ENCODE peak calls at places on chromosomes 3 and 15, in four cellular contexts. One of them, this sample, is unnamed.
A peak's percentile ranks its signal among the peaks of the same experiment; 100 is the strongest.

GRCh38 chr15:88878720-88879184 is 16.6 kb downstream of the HAPLN3 start:
- DNase-seq in transverse colon: peak; percentile 36
- DNase-seq in fibroblast of the aortic adventitia: peak; percentile 34
- DNase-seq in body of pancreas: peak; percentile 43
- DNase-seq in this sample: no peak

GRCh38 chr3:55014081-55014480 is 86.2 kb upstream of the LRTM1 start:
- DNase-seq in transverse colon: no peak
- DNase-seq in fibroblast of the aortic adventitia: no peak
- DNase-seq in body of pancreas: no peak
- DNase-seq in this sample: no peak

GRCh38 chr3:49018707-49019006 is 277 bp upstream of the DALRD3 start:
- DNase-seq in transverse colon: no peak
- DNase-seq in fibroblast of the aortic adventitia: no peak
- DNase-seq in body of pancreas: no peak
- DNase-seq in this sample: no peak

GRCh38 chr3:27800261-27800660 is 78.1 kb upstream of the EOMES start:
- DNase-seq in transverse colon: no peak
- DNase-seq in fibroblast of the aortic adventitia: peak; percentile 1
- DNase-seq in body of pancreas: no peak
- DNase-seq in this sample: no peak

GRCh38 chr3:94887056-94887455 is 824.2 kb downstream of the NSUN3 start:
- DNase-seq in transverse colon: no peak
- DNase-seq in fibroblast of the aortic adventitia: no peak
- DNase-seq in body of pancreas: no peak
- DNase-seq in this sample: no peak

GRCh38 chr3:134427400-134428111 is 53.3 kb upstream of the AMOTL2 start:
- DNase-seq in transverse colon: no peak
- DNase-seq in fibroblast of the aortic adventitia: peak; percentile 99
- DNase-seq in body of pancreas: peak; percentile 67
- DNase-seq in this sample: peak; percentile 99

GRCh38 chr15:101813803-101814534 is 2.0 kb downstream of the OR4F15 start:
- DNase-seq in transverse colon: no peak
- DNase-seq in fibroblast of the aortic adventitia: peak; percentile 23
- DNase-seq in body of pancreas: no peak
- DNase-seq in this sample: peak; percentile 14

GRCh38 chr3:47005212-47006144 is 26.0 kb downstream of the NBEAL2 start:
- DNase-seq in transverse colon: peak; percentile 7
- DNase-seq in fibroblast of the aortic adventitia: no peak
- DNase-seq in body of pancreas: peak; percentile 1
- DNase-seq in this sample: no peak

GRCh38 chr15:87498545-87498944 is 758.0 kb downstream of the NTRK3 start:
- DNase-seq in transverse colon: no peak
- DNase-seq in fibroblast of the aortic adventitia: peak; percentile 50
- DNase-seq in body of pancreas: no peak
- DNase-seq in this sample: peak; percentile 16

GRCh38 chr3:136840252-136840651 is 21.3 kb downstream of the SLC35G2 start:
- DNase-seq in transverse colon: no peak
- DNase-seq in fibroblast of the aortic adventitia: no peak
- DNase-seq in body of pancreas: no peak
- DNase-seq in this sample: no peak

GRCh38 chr3:127153506-127153815 is 39.5 kb upstream of the PRR23E start:
- DNase-seq in transverse colon: no peak
- DNase-seq in fibroblast of the aortic adventitia: no peak
- DNase-seq in body of pancreas: no peak
- DNase-seq in this sample: no peak

GRCh38 chr15:31974855-31975421 is 55.4 kb upstream of the CHRNA7 start:
- DNase-seq in transverse colon: peak; percentile 47
- DNase-seq in fibroblast of the aortic adventitia: peak; percentile 10
- DNase-seq in body of pancreas: peak; percentile 22
- DNase-seq in this sample: no peak

GRCh38 chr15:78714890-78715289 is 73.9 kb upstream of the CHRNB4 start:
- DNase-seq in transverse colon: no peak
- DNase-seq in fibroblast of the aortic adventitia: no peak
- DNase-seq in body of pancreas: no peak
- DNase-seq in this sample: no peak

GRCh38 chr15:56963126-56963525 is 44.7 kb downstream of the TCF12 start:
- DNase-seq in transverse colon: no peak
- DNase-seq in fibroblast of the aortic adventitia: peak; percentile 58
- DNase-seq in body of pancreas: no peak
- DNase-seq in this sample: no peak

GRCh38 chr3:197953881-197954280 is 3.9 kb downstream of the RPL35A start:
- DNase-seq in transverse colon: no peak
- DNase-seq in fibroblast of the aortic adventitia: peak; percentile 81
- DNase-seq in body of pancreas: no peak
- DNase-seq in this sample: no peak

GRCh38 chr15:44636976-44637375 is 26.5 kb downstream of the SPG11 start:
- DNase-seq in transverse colon: no peak
- DNase-seq in fibroblast of the aortic adventitia: no peak
- DNase-seq in body of pancreas: no peak
- DNase-seq in this sample: no peak

GRCh38 chr15:32709295-32710033 is 8.3 kb upstream of the GREM1 start:
- DNase-seq in transverse colon: no peak
- DNase-seq in fibroblast of the aortic adventitia: no peak
- DNase-seq in body of pancreas: no peak
- DNase-seq in this sample: no peak

GRCh38 chr15:95323798-95324197 is 1006.7 kb upstream of the NR2F2 start:
- DNase-seq in transverse colon: no peak
- DNase-seq in fibroblast of the aortic adventitia: no peak
- DNase-seq in body of pancreas: no peak
- DNase-seq in this sample: no peak

GRCh38 chr3:129702934-129703712 is 96.6 kb upstream of the PLXND1 start:
- DNase-seq in transverse colon: no peak
- DNase-seq in fibroblast of the aortic adventitia: peak; percentile 15
- DNase-seq in body of pancreas: no peak
- DNase-seq in this sample: no peak

GRCh38 chr15:27608248-27608647 is 490.9 kb downstream of the OCA2 start:
- DNase-seq in transverse colon: no peak
- DNase-seq in fibroblast of the aortic adventitia: no peak
- DNase-seq in body of pancreas: no peak
- DNase-seq in this sample: no peak
- TF ChIP-seq CTCF in transverse colon: no peak
- TF ChIP-seq CTCF in fibroblast of the aortic adventitia: no peak
- TF ChIP-seq CTCF in body of pancreas: no peak
- TF ChIP-seq CTCF in this sample: no peak

GRCh38 chr15:82621970-82622369 is 25.2 kb downstream of the CPEB1 start:
- DNase-seq in transverse colon: no peak
- DNase-seq in fibroblast of the aortic adventitia: no peak
- DNase-seq in body of pancreas: no peak
- DNase-seq in this sample: no peak
- TF ChIP-seq CTCF in transverse colon: no peak
- TF ChIP-seq CTCF in fibroblast of the aortic adventitia: peak; percentile 15
- TF ChIP-seq CTCF in body of pancreas: no peak
- TF ChIP-seq CTCF in this sample: no peak

DNA sequence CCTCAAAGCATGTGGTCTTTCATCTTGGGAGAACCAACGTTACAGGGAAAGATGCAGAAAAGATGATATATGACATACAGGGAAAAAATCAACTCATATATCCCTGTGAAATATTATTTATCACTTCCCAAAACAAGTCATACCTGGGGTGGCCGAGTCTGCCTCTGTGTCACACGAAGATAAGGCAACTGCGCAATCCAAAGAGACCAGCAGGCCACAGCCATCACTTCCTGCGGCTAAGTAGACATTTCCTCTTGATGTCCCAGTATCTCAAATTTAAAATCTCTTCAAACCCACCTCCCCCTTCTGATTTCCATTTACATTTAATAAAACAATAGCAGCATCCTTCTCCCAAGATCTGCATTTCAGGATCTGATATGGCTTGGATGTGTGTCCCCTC is 71.5 kb downstream of the IGF2BP2 start:
- DNase-seq in transverse colon: no peak
- DNase-seq in fibroblast of the aortic adventitia: no peak
- DNase-seq in body of pancreas: no peak
- DNase-seq in this sample: no peak
- TF ChIP-seq CTCF in transverse colon: no peak
- TF ChIP-seq CTCF in fibroblast of the aortic adventitia: no peak
- TF ChIP-seq CTCF in body of pancreas: no peak
- TF ChIP-seq CTCF in this sample: no peak

GRCh38 chr15:84600687-84601554 is at the start of gene ZSCAN2:
- DNase-seq in transverse colon: peak; percentile 96
- DNase-seq in fibroblast of the aortic adventitia: peak; percentile 88
- DNase-seq in body of pancreas: peak; percentile 96
- DNase-seq in this sample: peak; percentile 38
- TF ChIP-seq CTCF in transverse colon: no peak
- TF ChIP-seq CTCF in fibroblast of the aortic adventitia: no peak
- TF ChIP-seq CTCF in body of pancreas: no peak
- TF ChIP-seq CTCF in this sample: no peak

GRCh38 chr3:112013784-112014143 is 15.0 kb downstream of the TAGLN3 start:
- DNase-seq in transverse colon: no peak
- DNase-seq in fibroblast of the aortic adventitia: no peak
- DNase-seq in body of pancreas: no peak
- DNase-seq in this sample: no peak
- TF ChIP-seq CTCF in transverse colon: no peak
- TF ChIP-seq CTCF in fibroblast of the aortic adventitia: no peak
- TF ChIP-seq CTCF in body of pancreas: peak; percentile 2
- TF ChIP-seq CTCF in this sample: no peak

GRCh38 chr3:181230258-181230657 is 240.7 kb upstream of the DNAJC19 start:
- DNase-seq in transverse colon: no peak
- DNase-seq in fibroblast of the aortic adventitia: no peak
- DNase-seq in body of pancreas: no peak
- DNase-seq in this sample: no peak
- TF ChIP-seq CTCF in transverse colon: no peak
- TF ChIP-seq CTCF in fibroblast of the aortic adventitia: no peak
- TF ChIP-seq CTCF in body of pancreas: no peak
- TF ChIP-seq CTCF in this sample: no peak

GRCh38 chr3:186311431-186311830 is 50.6 kb downstream of the DGKG start:
- DNase-seq in transverse colon: no peak
- DNase-seq in fibroblast of the aortic adventitia: no peak
- DNase-seq in body of pancreas: no peak
- DNase-seq in this sample: no peak
- TF ChIP-seq CTCF in transverse colon: no peak
- TF ChIP-seq CTCF in fibroblast of the aortic adventitia: no peak
- TF ChIP-seq CTCF in body of pancreas: no peak
- TF ChIP-seq CTCF in this sample: no peak

DNA sequence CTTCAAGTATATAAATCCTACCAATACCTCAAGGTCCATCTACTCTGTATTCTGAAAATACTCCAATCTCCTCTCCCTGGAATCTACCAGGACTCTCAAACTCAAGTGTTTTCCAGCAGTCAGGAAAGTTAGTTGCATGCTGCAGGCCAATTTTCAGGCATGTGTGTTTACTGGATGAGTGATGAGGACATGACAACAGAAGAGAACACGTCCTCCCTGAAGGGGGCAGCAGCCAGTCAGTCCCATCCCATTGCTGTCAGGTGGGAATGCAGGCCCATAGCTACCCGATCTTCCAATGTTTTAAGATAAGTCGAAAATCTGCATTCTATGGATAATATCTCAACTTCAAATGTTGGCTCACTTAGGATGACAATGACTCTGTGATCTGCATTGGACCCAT is 496.2 kb downstream of the FHIT start:
- DNase-seq in transverse colon: no peak
- DNase-seq in fibroblast of the aortic adventitia: no peak
- DNase-seq in body of pancreas: no peak
- DNase-seq in this sample: no peak
- TF ChIP-seq CTCF in transverse colon: no peak
- TF ChIP-seq CTCF in fibroblast of the aortic adventitia: no peak
- TF ChIP-seq CTCF in body of pancreas: no peak
- TF ChIP-seq CTCF in this sample: no peak

GRCh38 chr3:194632211-194632982 is 822 bp downstream of the TMEM44 start:
- DNase-seq in transverse colon: peak; percentile 73
- DNase-seq in fibroblast of the aortic adventitia: peak; percentile 40
- DNase-seq in body of pancreas: peak; percentile 12
- DNase-seq in this sample: no peak

GRCh38 chr3:194637066-194637465 is 3.8 kb upstream of the TMEM44 start:
- DNase-seq in transverse colon: no peak
- DNase-seq in fibroblast of the aortic adventitia: peak; percentile 11
- DNase-seq in body of pancreas: no peak
- DNase-seq in this sample: no peak

GRCh38 chr3:194631696-194632095 is 1.5 kb downstream of the TMEM44 start:
- DNase-seq in transverse colon: no peak
- DNase-seq in fibroblast of the aortic adventitia: no peak
- DNase-seq in body of pancreas: no peak
- DNase-seq in this sample: no peak

GRCh38 chr3:194632983-194633348 is 253 bp downstream of the TMEM44 start:
- DNase-seq in transverse colon: peak; percentile 28
- DNase-seq in fibroblast of the aortic adventitia: no peak
- DNase-seq in body of pancreas: peak; percentile 18
- DNase-seq in this sample: no peak

DNA sequence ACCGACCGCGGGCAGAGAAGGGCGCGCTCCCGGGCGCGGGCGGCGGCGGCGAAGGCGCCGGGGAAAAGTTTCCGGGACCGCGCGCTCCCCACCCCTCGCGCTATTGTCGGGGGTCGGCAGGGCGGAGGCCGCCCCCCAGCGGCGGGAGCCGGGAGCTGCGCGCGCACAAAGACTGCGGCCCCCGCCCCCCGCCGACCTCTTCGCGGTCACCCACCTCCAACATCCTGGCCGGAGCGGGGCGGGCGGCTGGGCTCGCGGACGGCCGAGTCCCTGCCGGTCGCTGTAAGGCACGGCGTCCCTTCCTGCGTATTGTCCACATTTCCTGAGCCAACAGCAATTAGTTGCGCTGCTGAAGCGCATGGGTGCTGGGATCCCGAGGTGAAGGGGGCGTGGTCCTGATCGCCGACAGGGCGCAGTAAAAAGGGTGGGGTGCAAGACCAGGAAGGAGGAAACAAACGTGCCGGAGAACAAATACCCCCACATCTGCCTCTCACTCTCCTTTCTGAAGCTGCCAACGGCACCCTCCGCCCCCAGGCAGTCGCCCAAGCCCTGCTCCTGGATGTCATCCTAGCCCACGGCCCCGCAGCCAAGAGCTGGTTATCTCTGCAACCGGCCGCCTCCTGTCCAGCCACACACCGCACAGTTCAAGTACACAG is at the start of gene TMEM44:
- DNase-seq in transverse colon: peak; percentile 90
- DNase-seq in fibroblast of the aortic adventitia: peak; percentile 84
- DNase-seq in body of pancreas: peak; percentile 77
- DNase-seq in this sample: no peak
- TF ChIP-seq CTCF in transverse colon: peak; percentile 46
- TF ChIP-seq CTCF in fibroblast of the aortic adventitia: peak; percentile 42
- TF ChIP-seq CTCF in body of pancreas: peak; percentile 25
- TF ChIP-seq CTCF in this sample: peak; percentile 74

DNA sequence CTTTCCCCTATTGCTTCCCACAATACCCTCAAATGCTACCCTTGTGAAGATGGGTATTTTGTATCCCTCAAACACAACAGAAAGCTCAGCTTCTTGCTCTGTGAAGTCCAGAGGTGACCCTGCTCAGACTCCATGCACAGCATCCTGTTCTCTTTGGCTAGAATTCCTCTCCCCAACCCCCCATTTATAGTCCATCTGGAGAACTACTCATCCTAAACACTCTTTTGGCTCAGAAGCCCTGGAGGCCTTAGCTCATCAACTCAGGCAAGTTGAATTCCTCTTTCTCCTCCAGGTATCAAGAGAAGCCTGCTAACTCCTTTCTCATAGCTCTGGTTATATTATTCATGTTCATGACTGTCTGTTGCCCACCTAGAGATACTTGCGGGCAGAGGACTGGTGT is 18.3 kb upstream of the GASK1A start:
- DNase-seq in transverse colon: no peak
- DNase-seq in fibroblast of the aortic adventitia: no peak
- DNase-seq in body of pancreas: no peak
- DNase-seq in this sample: no peak
- TF ChIP-seq CTCF in transverse colon: no peak
- TF ChIP-seq CTCF in fibroblast of the aortic adventitia: no peak
- TF ChIP-seq CTCF in body of pancreas: no peak
- TF ChIP-seq CTCF in this sample: no peak